ENCODE peak calls at places on chromosome 17, in four cellular contexts. V, L, G and C are unnamed samples.
A peak's percentile ranks its signal among the peaks of the same experiment; 100 is the strongest.

GRCh38 chr17:49588312-49588711 is 12.6 kb downstream of the NXPH3 start:
- ATAC-seq in V (no peak), L (peak; percentile 11), G (no peak), C (no peak)

GRCh38 chr17:78387982-78388941 is 9.8 kb downstream of the PGS1 start:
- ATAC-seq in V (no peak), L (peak; percentile 64), G (no peak), C (peak; percentile 26)

GRCh38 chr17:75273968-75274708 is 3.1 kb upstream of the MIF4GD start:
- ATAC-seq in V (no peak), L (no peak), G (no peak), C (no peak)

GRCh38 chr17:29555840-29556239 is 11.0 kb downstream of the ABHD15 start:
- ATAC-seq in V (no peak), L (no peak), G (peak; percentile 79), C (no peak)

GRCh38 chr17:16976686-16977550 is 5.0 kb upstream of the TNFRSF13B start:
- ATAC-seq in V (no peak), L (no peak), G (no peak), C (no peak)

GRCh38 chr17:72287586-72287985 is 166.8 kb downstream of the SOX9 start:
- ATAC-seq in V (no peak), L (no peak), G (peak; percentile 44), C (no peak)

GRCh38 chr17:75565066-75565465 is 22.5 kb upstream of the MYO15B start:
- ATAC-seq in V (no peak), L (no peak), G (peak; percentile 81), C (no peak)

GRCh38 chr17:36182176-36183000 is 6.0 kb upstream of the TBC1D3B start:
- ATAC-seq in V (no peak), L (peak; percentile 33), G (peak; percentile 45), C (peak; percentile 41)

GRCh38 chr17:2087597-2088211 is 32.8 kb downstream of the HIC1 start:
- ATAC-seq in V (peak; percentile 62), L (no peak), G (no peak), C (no peak)

GRCh38 chr17:75602644-75603043 is 15.0 kb downstream of the MYO15B start:
- ATAC-seq in V (no peak), L (peak; percentile 11), G (peak; percentile 3), C (no peak)

GRCh38 chr17:45722161-45722560 is 62.0 kb upstream of the CRHR1 start:
- ATAC-seq in V (no peak), L (no peak), G (peak; percentile 95), C (no peak)

GRCh38 chr17:73551756-73552155 is 92.5 kb downstream of the SDK2 start:
- ATAC-seq in V (peak; percentile 78), L (no peak), G (no peak), C (no peak)

GRCh38 chr17:66963521-66964082 is 905 bp upstream of the CACNG4 start:
- ATAC-seq in V (no peak), L (peak; percentile 36), G (peak; percentile 2), C (no peak)

GRCh38 chr17:40019140-40019991 is 4.1 kb downstream of the CSF3 start:
- ATAC-seq in V (no peak), L (peak; percentile 68), G (peak; percentile 67), C (peak; percentile 50)

GRCh38 chr17:28871056-28871579 is 16.3 kb downstream of the ERAL1 start:
- ATAC-seq in V (peak; percentile 92), L (no peak), G (peak; percentile 12), C (no peak)

GRCh38 chr17:77188084-77189066 is 47.6 kb downstream of the SEC14L1 start:
- ATAC-seq in V (no peak), L (no peak), G (no peak), C (no peak)

GRCh38 chr17:50270430-50271172 is 3.7 kb upstream of the TMEM92 start:
- ATAC-seq in V (peak; percentile 7), L (peak; percentile 78), G (peak; percentile 5), C (peak; percentile 20)

GRCh38 chr17:83152745-83153611 is 73.6 kb downstream of the METRNL start:
- ATAC-seq in V (no peak), L (no peak), G (no peak), C (peak; percentile 32)

GRCh38 chr17:41002814-41003213 is 3.1 kb upstream of the KRTAP3-2 start:
- ATAC-seq in V (no peak), L (no peak), G (no peak), C (no peak)

GRCh38 chr17:1797323-1797722 is 32.4 kb downstream of the SMYD4 start:
- ATAC-seq in V (no peak), L (no peak), G (no peak), C (no peak)

GRCh38 chr17:64225410-64225809 is 37.6 kb downstream of the TEX2 start:
- ATAC-seq in V (no peak), L (no peak), G (no peak), C (no peak)

GRCh38 chr17:41705271-41705991 is 6.7 kb upstream of the GAST start:
- ATAC-seq in V (no peak), L (peak; percentile 59), G (peak; percentile 59), C (no peak)

GRCh38 chr17:27408891-27409290 is 47.4 kb upstream of the KSR1 start:
- ATAC-seq in V (no peak), L (peak; percentile 30), G (peak; percentile 63), C (no peak)